ENCODE peak calls at places on chromosomes 16 and 17, in ten cellular contexts. V is Ammon's horn; W is activated CD4-positive, alpha-beta T cell treated with anti-CD3 and anti-CD28 coated beads, Interleukin-2, amount 50 U/mL, for 1 hour; A is cardiac fibroblast; I is COLO829; D is progenitor cell of endocrine pancreas; F is mucosa of descending colon; B is PC-9; L is neural crest cell; N is Daoy. P is an unnamed sample.

GRCh38 chr17:79988163-79988971 is 47.3 kb downstream of the TBC1D16 start:
- DNase-seq in I (peak), L (no peak), A (peak), B (no peak), W (no peak), F (peak), N (peak), D (no peak), V (no peak), P (no peak)

GRCh38 chr16:85592700-85593502 is 20.2 kb upstream of the GSE1 start:
- DNase-seq in I (no peak), W (no peak), V (no peak), B (no peak), N (peak), F (no peak), D (no peak), L (no peak), A (peak), P (no peak)

GRCh38 chr16:80006175-80006895 is 405.8 kb upstream of the MAF start:
- DNase-seq in D (no peak), F (no peak), V (no peak), A (peak), L (no peak), N (peak), I (no peak), B (peak), W (no peak), P (no peak)

GRCh38 chr17:1413281-1413791 is 13.3 kb upstream of the YWHAE start:
- DNase-seq in I (no peak), V (no peak), A (peak), N (peak), L (no peak), B (peak), F (peak), W (no peak), D (no peak), P (no peak)

GRCh38 chr16:8660841-8661301 is 13.5 kb upstream of the ABAT start:
- DNase-seq in B (peak), L (peak), F (peak), V (peak), A (peak), I (peak), D (peak), N (peak), W (peak), P (no peak)

GRCh38 chr17:32936894-32937500 is 9.0 kb downstream of the TMEM98 start:
- DNase-seq in F (peak), I (peak), B (no peak), N (peak), D (peak), W (peak), V (peak), A (peak), L (peak), P (no peak)

GRCh38 chr17:17809527-17810373 is 27.0 kb downstream of the SREBF1 start:
- DNase-seq in V (no peak), B (no peak), F (no peak), N (no peak), I (no peak), W (no peak), L (peak), D (no peak), A (peak), P (no peak)

GRCh38 chr16:74232831-74233465 is 63.7 kb upstream of the PSMD7 start:
- DNase-seq in N (no peak), V (no peak), D (no peak), A (no peak), I (no peak), F (no peak), L (no peak), W (no peak), B (no peak), P (no peak)

GRCh38 chr16:65728172-65728571 is 606.3 kb upstream of the CDH11 start:
- DNase-seq in F (no peak), D (no peak), I (no peak), B (no peak), V (no peak), A (peak), W (no peak), N (no peak), L (peak), P (no peak)

GRCh38 chr16:81928975-81929374 is 82.3 kb downstream of the SDR42E1 start:
- DNase-seq in A (no peak), V (no peak), I (no peak), B (no peak), L (no peak), W (peak), N (peak), D (no peak), F (no peak), P (peak)

GRCh38 chr17:82871056-82871775 is 31.4 kb upstream of the ZNF750 start:
- DNase-seq in N (no peak), L (no peak), I (no peak), B (no peak), W (no peak), D (no peak), F (peak), V (no peak), A (peak), P (no peak)

GRCh38 chr17:1003972-1004768 is 7.2 kb downstream of the TIMM22 start:
- DNase-seq in L (no peak), W (no peak), I (no peak), A (no peak), D (no peak), F (no peak), N (no peak), B (no peak), V (peak), P (no peak)

GRCh38 chr17:27597783-27598320 is 33.1 kb upstream of the LGALS9 start:
- DNase-seq in B (no peak), N (no peak), A (no peak), W (no peak), D (no peak), F (peak), V (no peak), L (no peak), I (no peak), P (no peak)